ENCODE peak calls at places on chromosomes 16 and 17, in six cellular contexts. N, V, M, F, E and P are unnamed samples.

GRCh38 chr16:70254095-70254964 is 2.6 kb upstream of the EXOSC6 start:
- DNase-seq in F (no peak), N (no peak), V (no peak), M (no peak), E (no peak), P (no peak)

GRCh38 chr17:19317359-19318095 is 45.0 kb downstream of the B9D1 start:
- DNase-seq in E (peak; percentile 54), F (peak; percentile 86), M (no peak), N (peak; percentile 59), V (no peak), P (peak; percentile 75)

GRCh38 chr16:57186630-57187507 is 740 bp downstream of the RSPRY1 start:
- DNase-seq in E (peak; percentile 28), F (peak; percentile 39), N (no peak), M (no peak), V (no peak), P (no peak)

GRCh38 chr16:12119037-12119436 is 142.5 kb downstream of the SNX29 start:
- DNase-seq in N (no peak), M (no peak), F (no peak), V (no peak), E (no peak), P (no peak)

GRCh38 chr17:60577147-60577925 is 22.7 kb upstream of the PPM1D start:
- DNase-seq in N (no peak), F (peak; percentile 25), M (no peak), E (peak; percentile 23), V (peak; percentile 30), P (no peak)

GRCh38 chr17:32840241-32840640 is 36.7 kb downstream of the MYO1D start:
- DNase-seq in M (no peak), F (no peak), N (no peak), V (no peak), E (no peak), P (no peak)

GRCh38 chr16:15643453-15644305 is 725 bp upstream of the MARF1 start:
- DNase-seq in N (no peak), E (no peak), F (peak; percentile 14), M (no peak), V (no peak), P (no peak)

GRCh38 chr16:3520398-3520797 is 19.6 kb downstream of the CLUAP1 start:
- DNase-seq in E (no peak), N (no peak), F (no peak), V (no peak), M (no peak), P (no peak)

GRCh38 chr16:65776639-65777183 is 589.8 kb upstream of the CDH5 start:
- DNase-seq in V (no peak), M (no peak), F (no peak), E (no peak), N (no peak), P (no peak)

GRCh38 chr17:67994827-67995567 is 1.3 kb downstream of the C17orf58 start:
- DNase-seq in M (no peak), V (no peak), E (no peak), F (no peak), N (no peak), P (no peak)

GRCh38 chr16:15919331-15919730 is 30.1 kb upstream of the ABCC1 start:
- DNase-seq in N (no peak), M (no peak), E (no peak), V (no peak), F (no peak), P (no peak)

GRCh38 chr17:45149037-45149668 is 878 bp downstream of the HEXIM1 start:
- DNase-seq in E (peak; percentile 73), M (no peak), F (peak; percentile 89), V (no peak), N (peak; percentile 63), P (peak; percentile 65)

GRCh38 chr16:31356566-31357323 is 1.8 kb downstream of the ITGAX start:
- DNase-seq in E (no peak), V (no peak), F (no peak), M (no peak), N (no peak), P (no peak)

GRCh38 chr16:66568355-66568754 is 2.1 kb downstream of the CMTM1 start:
- DNase-seq in E (no peak), V (no peak), M (no peak), F (no peak), N (no peak), P (no peak)

GRCh38 chr16:56258508-56259424 is 67.5 kb downstream of the GNAO1 start:
- DNase-seq in E (no peak), N (no peak), F (no peak), V (no peak), M (no peak), P (no peak)

GRCh38 chr16:67181346-67181745 is 2.4 kb downstream of the MATCAP1 start:
- DNase-seq in N (no peak), M (no peak), F (peak; percentile 41), V (no peak), E (no peak), P (no peak)

GRCh38 chr16:15958703-15959348 is 9.4 kb downstream of the ABCC1 start:
- DNase-seq in M (no peak), V (no peak), N (no peak), F (no peak), E (no peak), P (no peak)

GRCh38 chr17:47948706-47949196 is 7.4 kb downstream of the PNPO start:
- DNase-seq in M (no peak), E (no peak), V (no peak), N (no peak), F (no peak), P (no peak)

GRCh38 chr16:73059779-73060178 is 11.9 kb upstream of the ZFHX3 start:
- DNase-seq in F (no peak), E (no peak), N (no peak), V (no peak), M (no peak), P (no peak)

GRCh38 chr17:46888727-46889126 is 34.2 kb upstream of the GOSR2 start:
- DNase-seq in V (no peak), M (no peak), F (no peak), N (no peak), E (no peak), P (no peak)

GRCh38 chr17:46889519-46889918 is 33.4 kb upstream of the GOSR2 start:
- DNase-seq in N (no peak), F (no peak), E (no peak), V (no peak), M (no peak), P (no peak)

GRCh38 chr17:46892192-46892703 is 30.7 kb upstream of the GOSR2 start:
- DNase-seq in N (no peak), E (no peak), M (no peak), F (no peak), V (no peak), P (no peak)

GRCh38 chr17:46889992-46890564 is 32.9 kb upstream of the GOSR2 start:
- DNase-seq in M (no peak), V (no peak), F (no peak), N (no peak), E (no peak), P (no peak)

DNA sequence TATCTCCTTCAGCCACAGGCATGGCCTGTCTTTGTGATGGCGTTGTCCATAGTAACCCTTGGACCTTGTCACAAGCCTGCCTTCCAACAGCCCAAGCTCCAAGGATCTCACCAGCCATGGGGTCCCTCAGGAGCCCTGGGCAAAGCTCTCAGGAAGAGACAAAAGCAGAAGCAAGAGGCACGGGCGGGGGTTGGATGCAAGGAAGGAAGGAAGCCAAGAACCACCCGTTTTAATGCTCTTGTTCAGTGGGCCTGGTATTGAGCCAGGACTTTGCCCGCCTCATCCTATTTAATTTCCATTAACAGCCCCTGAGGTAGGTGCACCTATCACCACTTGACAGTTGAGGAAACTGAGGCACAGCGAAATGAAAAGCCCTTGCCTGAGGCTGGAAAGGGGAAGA is 32.3 kb upstream of the GOSR2 start:
- DNase-seq in M (no peak), V (no peak), N (no peak), F (no peak), E (no peak), P (no peak)
- TF ChIP-seq POLR2AphosphoS5 in M (no peak), V (no peak), N (no peak), F (no peak), E (no peak), P (no peak)

DNA sequence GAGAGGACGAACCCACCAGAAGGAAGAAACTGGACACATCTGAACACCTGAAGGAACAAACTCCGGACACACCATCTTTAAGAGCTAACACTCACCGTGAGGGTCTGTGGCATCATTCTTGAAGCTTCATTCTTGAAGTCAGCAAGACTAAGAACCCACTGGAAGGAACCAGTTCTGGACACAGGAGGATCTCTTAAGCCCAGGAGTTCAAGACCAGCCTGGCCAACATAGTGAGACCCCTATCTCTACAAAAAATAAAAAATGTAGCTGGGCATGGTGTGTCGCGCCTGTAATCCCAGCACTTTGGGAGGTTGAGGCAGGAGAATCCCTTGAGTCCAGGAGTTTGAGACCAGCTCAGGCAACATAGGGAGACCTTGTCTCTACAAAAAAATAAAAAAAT is 20.5 kb upstream of the WIPF2 start:
- DNase-seq in V (no peak), M (no peak), N (no peak), F (no peak), E (no peak), P (no peak)
- TF ChIP-seq POLR2AphosphoS5 in V (no peak), M (no peak), N (no peak), F (no peak), E (no peak), P (no peak)

GRCh38 chr17:8472663-8473062 is 37.0 kb downstream of the NDEL1 start:
- DNase-seq in M (peak; percentile 34), E (no peak), N (no peak), V (no peak), F (no peak), P (no peak)

GRCh38 chr17:8469964-8470363 is 34.3 kb downstream of the NDEL1 start:
- DNase-seq in F (no peak), N (no peak), V (no peak), E (no peak), M (no peak), P (no peak)

GRCh38 chr17:8468988-8469387 is 33.3 kb downstream of the NDEL1 start:
- DNase-seq in M (no peak), N (no peak), V (no peak), E (no peak), F (no peak), P (no peak)

GRCh38 chr17:8468109-8468508 is 32.4 kb downstream of the NDEL1 start:
- DNase-seq in V (no peak), M (no peak), N (no peak), F (no peak), E (no peak), P (no peak)

GRCh38 chr17:8470447-8471047 is 34.9 kb downstream of the NDEL1 start:
- DNase-seq in M (peak; percentile 89), F (no peak), N (no peak), V (no peak), E (no peak), P (no peak)
- TF ChIP-seq POLR2AphosphoS5 in M (no peak), F (no peak), N (no peak), V (no peak), E (no peak), P (no peak)

GRCh38 chr16:83403751-83404150 is 404.0 kb upstream of the HSBP1 start:
- DNase-seq in E (no peak), V (no peak), F (no peak), M (no peak), N (no peak), P (no peak)

GRCh38 chr16:83402969-83403368 is 404.8 kb upstream of the HSBP1 start:
- DNase-seq in E (no peak), M (no peak), V (no peak), F (no peak), N (no peak), P (no peak)

GRCh38 chr16:83397601-83398000 is 410.2 kb upstream of the HSBP1 start:
- DNase-seq in E (no peak), N (no peak), M (no peak), F (no peak), V (no peak), P (no peak)

GRCh38 chr16:83402160-83402794 is 405.5 kb upstream of the HSBP1 start:
- DNase-seq in E (no peak), F (no peak), M (no peak), N (no peak), V (no peak), P (no peak)

GRCh38 chr16:83400234-83400633 is 407.5 kb upstream of the HSBP1 start:
- DNase-seq in M (no peak), E (no peak), F (no peak), V (no peak), N (no peak), P (no peak)
- TF ChIP-seq POLR2AphosphoS5 in M (no peak), E (no peak), F (no peak), V (no peak), N (no peak), P (no peak)